ENCODE peak calls at places on chromosomes 12 and 14, in six cellular contexts. U, L, V, O, H and M are unnamed samples.

GRCh38 chr14:89750206-89750867 is 204.2 kb downstream of the EFCAB11 start:
- DNase-seq in U (no peak), L (peak), V (peak), O (no peak), H (no peak), M (no peak)

GRCh38 chr12:52020539-52021336 is 14.0 kb downstream of the TAMALIN start:
- DNase-seq in U (no peak), L (no peak), V (peak), O (no peak), H (peak), M (peak)

GRCh38 chr12:9634177-9634803 is 26.6 kb upstream of the KLRB1 start:
- DNase-seq in U (peak), L (peak), V (peak), O (no peak), H (peak), M (peak)

GRCh38 chr12:91327889-91328288 is 145.3 kb upstream of the DCN start:
- DNase-seq in U (no peak), L (peak), V (no peak), O (no peak), H (no peak), M (no peak)

GRCh38 chr14:74579447-74580274 is 32.4 kb downstream of the LTBP2 start:
- DNase-seq in U (no peak), L (peak), V (peak), O (no peak), H (no peak), M (no peak)

GRCh38 chr12:93022603-93023340 is 93.7 kb upstream of the EEA1 start:
- DNase-seq in U (no peak), L (peak), V (peak), O (no peak), H (no peak), M (no peak)

GRCh38 chr12:18818584-18818983 is 80.7 kb downstream of the CAPZA3 start:
- DNase-seq in U (no peak), L (no peak), V (no peak), O (no peak), H (no peak), M (no peak)

GRCh38 chr12:52971701-52972329 is 22.9 kb downstream of the KRT18 start:
- DNase-seq in U (no peak), L (peak), V (peak), O (no peak), H (no peak), M (no peak)

GRCh38 chr12:91349451-91349850 is 166.8 kb upstream of the DCN start:
- DNase-seq in U (no peak), L (peak), V (peak), O (no peak), H (no peak), M (no peak)

GRCh38 chr14:82075566-82075965 is 541.9 kb upstream of the SEL1L start:
- DNase-seq in U (no peak), L (no peak), V (peak), O (no peak), H (peak), M (peak)

GRCh38 chr12:119649202-119649808 is 18.6 kb upstream of the PRKAB1 start:
- DNase-seq in U (no peak), L (no peak), V (peak), O (no peak), H (no peak), M (no peak)

GRCh38 chr14:64572721-64573508 is 23.2 kb downstream of the PPP1R36 start:
- DNase-seq in U (no peak), L (no peak), V (peak), O (no peak), H (no peak), M (no peak)

GRCh38 chr12:29795715-29796114 is 12.0 kb upstream of the TMTC1 start:
- DNase-seq in U (no peak), L (no peak), V (no peak), O (no peak), H (no peak), M (no peak)

GRCh38 chr12:12240671-12241345 is 26.0 kb downstream of the LRP6 start:
- DNase-seq in U (no peak), L (peak), V (peak), O (no peak), H (no peak), M (no peak)

GRCh38 chr14:53946404-53947400 is 9.9 kb downstream of the BMP4 start:
- DNase-seq in U (no peak), L (no peak), V (no peak), O (no peak), H (no peak), M (no peak)

GRCh38 chr12:76455582-76456345 is 103.8 kb downstream of the OSBPL8 start:
- DNase-seq in U (peak), L (peak), V (peak), O (no peak), H (no peak), M (peak)

GRCh38 chr12:75457191-75457590 is 23.4 kb upstream of the GLIPR1 start:
- DNase-seq in U (no peak), L (no peak), V (no peak), O (no peak), H (no peak), M (no peak)

GRCh38 chr12:121668750-121669524 is 517 bp downstream of the MORN3 start:
- DNase-seq in U (no peak), L (peak), V (peak), O (no peak), H (peak), M (peak)

GRCh38 chr14:54565236-54566151 is 1.4 kb upstream of the SAMD4A start:
- DNase-seq in U (peak), L (peak), V (peak), O (peak), H (peak), M (peak)

GRCh38 chr14:35001624-35002023 is 18.8 kb downstream of the SRP54 start:
- DNase-seq in U (no peak), L (no peak), V (no peak), O (no peak), H (no peak), M (no peak)

GRCh38 chr12:105445261-105446015 is 114.9 kb downstream of the C12orf75 start:
- DNase-seq in U (no peak), L (peak), V (peak), O (no peak), H (no peak), M (no peak)

GRCh38 chr12:4664111-4664510 is 15.2 kb downstream of the NDUFA9 start:
- DNase-seq in U (no peak), L (peak), V (peak), O (no peak), H (no peak), M (no peak)

GRCh38 chr12:132285991-132286681 is 43.3 kb downstream of the GALNT9 start:
- DNase-seq in U (no peak), L (peak), V (peak), O (peak), H (peak), M (no peak)

GRCh38 chr14:100902295-100902694 is 1.2 kb downstream of the RTL1 start:
- DNase-seq in U (no peak), L (no peak), V (no peak), O (no peak), H (no peak), M (no peak)
- TF ChIP-seq CTCF in U (no peak), L (peak), V (peak), O (no peak), H (no peak), M (no peak)

GRCh38 chr12:123140675-123141614 is 9.9 kb downstream of the PITPNM2 start:
- DNase-seq in U (no peak), L (no peak), V (no peak), O (no peak), H (no peak), M (no peak)
- H3K4me3 ChIP-seq in U (no peak), L (no peak), V (no peak), O (peak), H (no peak), M (no peak)

DNA sequence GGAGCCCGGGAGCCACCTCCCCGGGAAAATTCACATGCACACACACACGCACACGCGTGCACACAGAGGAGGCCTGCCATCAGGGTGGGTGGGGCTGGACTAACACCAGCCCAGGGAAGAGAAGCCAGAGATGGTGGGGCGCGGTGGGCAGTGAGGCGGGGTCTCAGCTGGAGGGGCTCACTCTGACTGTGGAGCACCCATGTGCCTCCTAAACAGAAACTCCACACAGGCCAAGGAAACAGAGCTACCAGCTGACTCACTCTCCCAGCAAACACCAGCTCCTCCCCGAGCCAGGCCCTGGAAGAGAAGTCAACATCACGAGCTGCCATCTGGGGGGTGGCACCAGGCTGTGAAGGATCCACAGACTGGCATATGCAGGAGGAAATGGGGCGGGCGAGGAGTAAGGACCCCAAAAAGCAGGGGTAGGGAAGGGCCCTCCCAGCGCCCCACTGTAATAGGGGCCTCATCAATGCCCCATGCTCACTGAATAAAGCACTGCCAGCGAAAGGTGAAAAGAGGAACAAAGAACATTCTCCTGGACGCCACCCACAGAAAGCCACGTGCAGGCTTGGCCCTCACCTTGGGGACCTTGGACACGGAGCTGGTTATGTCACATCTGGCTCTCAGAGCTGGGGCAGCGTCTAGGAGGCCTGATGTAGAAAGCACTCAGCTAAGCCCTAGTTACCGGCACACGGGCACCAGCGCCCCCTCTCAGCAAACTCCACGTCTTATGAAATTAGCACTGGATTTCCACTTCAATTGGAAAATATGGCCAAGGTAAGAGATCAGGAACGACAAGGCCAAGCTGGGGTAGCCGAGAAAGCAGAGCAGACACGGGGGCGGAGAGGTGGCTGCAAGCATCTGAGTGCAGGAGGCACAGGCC is 8.4 kb upstream of the INF2 start:
- DNase-seq in U (peak), L (peak), V (peak), O (peak), H (peak), M (peak)
- TF ChIP-seq CTCF in U (peak), L (peak), V (peak), O (no peak), H (no peak), M (peak)

DNA sequence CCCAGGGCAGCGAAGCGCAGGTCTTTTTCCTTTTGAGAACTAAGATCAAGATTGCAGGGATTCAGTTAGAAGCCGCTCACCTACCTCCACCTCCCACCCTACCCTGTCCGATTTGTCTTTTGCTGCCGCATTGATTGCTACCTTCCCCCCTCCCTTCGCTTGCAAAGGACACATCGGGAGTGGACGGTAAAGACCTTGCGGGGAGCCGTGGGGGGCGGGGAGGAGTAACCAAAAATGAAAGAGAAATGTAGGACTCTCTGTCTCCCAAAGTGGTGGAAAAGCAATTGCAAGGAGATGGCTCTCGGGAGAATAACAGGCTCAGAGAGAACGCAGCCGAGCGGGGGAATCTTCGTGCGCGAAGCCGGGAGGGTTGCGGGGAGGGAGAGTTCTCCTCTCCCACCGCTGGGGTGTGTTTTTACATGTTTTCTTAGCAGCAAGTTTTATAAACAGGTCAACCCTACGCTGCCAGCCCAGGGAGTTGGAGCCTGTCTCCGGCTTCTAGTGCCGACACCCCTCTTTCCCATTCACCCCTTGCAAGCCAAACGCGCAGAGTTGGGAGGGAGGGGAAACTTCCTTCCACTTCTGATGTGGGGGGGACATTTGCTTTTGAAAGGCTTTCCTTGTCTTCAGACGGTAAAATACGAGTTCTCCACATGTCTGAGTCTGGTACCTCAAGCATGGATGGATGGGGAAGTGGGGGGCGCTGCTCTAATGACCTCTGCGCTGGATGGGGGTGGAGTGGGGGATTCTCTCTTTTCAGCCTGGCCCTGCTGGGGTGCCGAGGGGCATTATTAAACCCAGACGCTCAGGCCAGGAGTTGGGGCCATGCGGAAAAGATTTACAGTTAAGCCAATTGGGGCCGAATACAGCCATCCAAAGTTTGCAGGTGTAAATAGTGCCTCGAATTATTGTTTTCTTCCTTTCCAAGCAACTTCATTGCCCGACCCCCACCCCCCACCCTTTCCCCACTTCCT is 8.9 kb upstream of the TBX3 start:
- DNase-seq in U (no peak), L (peak), V (no peak), O (no peak), H (no peak), M (no peak)
- H3K4me3 ChIP-seq in U (no peak), L (peak), V (peak), O (peak), H (peak), M (no peak)